ENCODE peak calls at places on chromosomes 11 and 22, in six cellular contexts. J is K562, K is Panc1, S is HepG2, M is A549, F is HCT116. Z is an unnamed sample.

GRCh38 chr11:28049338-28050216 is 58.4 kb downstream of the KIF18A start:
- DNase-seq in J (no peak), K (peak; percentile 5), S (no peak), M (peak; percentile 83), F (peak; percentile 76), Z (no peak)

GRCh38 chr11:125164422-125165110 is at the start of gene PKNOX2:
- DNase-seq in J (peak; percentile 48), K (no peak), S (peak; percentile 15), M (peak; percentile 41), F (peak; percentile 3), Z (no peak)

GRCh38 chr22:28658448-28658847 is 21.2 kb downstream of the TTC28 start:
- DNase-seq in J (no peak), K (no peak), S (no peak), M (no peak), F (no peak), Z (no peak)

GRCh38 chr11:36718481-36718880 is 120.4 kb upstream of the RAG2 start:
- DNase-seq in J (no peak), K (no peak), S (no peak), M (no peak), F (no peak), Z (no peak)

GRCh38 chr11:121466063-121466794 is 13.5 kb upstream of the SORL1-AS1 start:
- DNase-seq in J (peak; percentile 19), K (peak; percentile 95), S (peak; percentile 76), M (peak; percentile 89), F (peak; percentile 93), Z (no peak)

GRCh38 chr22:24429411-24430365 is 2.3 kb downstream of the ADORA2A start:
- DNase-seq in J (no peak), K (no peak), S (no peak), M (no peak), F (no peak), Z (peak; percentile 54)

GRCh38 chr22:40855960-40856512 is 403 bp downstream of the ST13 start:
- DNase-seq in J (peak; percentile 37), K (no peak), S (no peak), M (peak; percentile 19), F (no peak), Z (peak; percentile 38)

GRCh38 chr22:23072035-23072910 is 2.0 kb downstream of the GNAZ start:
- DNase-seq in J (no peak), K (no peak), S (no peak), M (no peak), F (no peak), Z (no peak)

GRCh38 chr11:28674432-28675076 is 566.4 kb downstream of the METTL15 start:
- DNase-seq in J (peak; percentile 1), K (no peak), S (no peak), M (peak; percentile 27), F (peak; percentile 48), Z (no peak)

GRCh38 chr11:73645972-73646631 is at the start of gene PLEKHB1:
- DNase-seq in J (peak; percentile 29), K (no peak), S (no peak), M (no peak), F (no peak), Z (no peak)

GRCh38 chr22:23122992-23123803 is 18.6 kb downstream of the RSPH14 start:
- DNase-seq in J (no peak), K (no peak), S (no peak), M (no peak), F (no peak), Z (no peak)

GRCh38 chr11:19730373-19730772 is 17.7 kb downstream of the NAV2 start:
- DNase-seq in J (no peak), K (no peak), S (no peak), M (no peak), F (no peak), Z (no peak)

GRCh38 chr11:132347156-132348090 is 977.0 kb downstream of the NTM start:
- DNase-seq in J (no peak), K (no peak), S (no peak), M (no peak), F (no peak), Z (no peak)

GRCh38 chr22:42758929-42759629 is 38.4 kb upstream of the A4GALT start:
- DNase-seq in J (no peak), K (no peak), S (no peak), M (peak; percentile 64), F (no peak), Z (no peak)

GRCh38 chr22:24067587-24068376 is 56.7 kb downstream of the CABIN1 start:
- DNase-seq in J (no peak), K (no peak), S (no peak), M (no peak), F (no peak), Z (no peak)

GRCh38 chr11:57425565-57426438 is 1.1 kb downstream of the SLC43A3 start:
- DNase-seq in J (no peak), K (no peak), S (no peak), M (no peak), F (no peak), Z (peak; percentile 63)

GRCh38 chr22:23838686-23839468 is at the start of gene DERL3:
- DNase-seq in J (peak; percentile 99), K (peak; percentile 66), S (no peak), M (peak; percentile 91), F (no peak), Z (peak; percentile 100)

GRCh38 chr11:12694182-12694531 is 19.9 kb downstream of the TEAD1 start:
- DNase-seq in J (no peak), K (no peak), S (no peak), M (peak; percentile 56), F (no peak), Z (no peak)

GRCh38 chr11:102833731-102834130 is 9.7 kb downstream of the MMP3 start:
- DNase-seq in J (no peak), K (no peak), S (no peak), M (no peak), F (no peak), Z (no peak)

GRCh38 chr11:77096591-77097019 is 6.0 kb upstream of the OMP start:
- DNase-seq in J (no peak), K (no peak), S (no peak), M (no peak), F (no peak), Z (no peak)

GRCh38 chr22:45259754-45260394 is 19.2 kb upstream of the KIAA0930 start:
- DNase-seq in J (no peak), K (no peak), S (no peak), M (no peak), F (no peak), Z (no peak)

GRCh38 chr11:85941380-85941973 is 86.3 kb downstream of the CCDC83 start:
- DNase-seq in J (peak; percentile 69), K (no peak), S (peak; percentile 56), M (peak; percentile 66), F (no peak), Z (no peak)

GRCh38 chr11:7599209-7599608 is 74.1 kb downstream of the CYB5R2 start:
- DNase-seq in J (no peak), K (no peak), S (no peak), M (no peak), F (no peak), Z (no peak)

GRCh38 chr11:72582206-72583176 is 91.7 kb downstream of the PDE2A start:
- DNase-seq in J (no peak), K (no peak), S (no peak), M (no peak), F (no peak), Z (no peak)
- TF ChIP-seq REST in J (no peak), K (no peak), S (no peak), M (no peak), F (no peak), Z (no peak)

DNA sequence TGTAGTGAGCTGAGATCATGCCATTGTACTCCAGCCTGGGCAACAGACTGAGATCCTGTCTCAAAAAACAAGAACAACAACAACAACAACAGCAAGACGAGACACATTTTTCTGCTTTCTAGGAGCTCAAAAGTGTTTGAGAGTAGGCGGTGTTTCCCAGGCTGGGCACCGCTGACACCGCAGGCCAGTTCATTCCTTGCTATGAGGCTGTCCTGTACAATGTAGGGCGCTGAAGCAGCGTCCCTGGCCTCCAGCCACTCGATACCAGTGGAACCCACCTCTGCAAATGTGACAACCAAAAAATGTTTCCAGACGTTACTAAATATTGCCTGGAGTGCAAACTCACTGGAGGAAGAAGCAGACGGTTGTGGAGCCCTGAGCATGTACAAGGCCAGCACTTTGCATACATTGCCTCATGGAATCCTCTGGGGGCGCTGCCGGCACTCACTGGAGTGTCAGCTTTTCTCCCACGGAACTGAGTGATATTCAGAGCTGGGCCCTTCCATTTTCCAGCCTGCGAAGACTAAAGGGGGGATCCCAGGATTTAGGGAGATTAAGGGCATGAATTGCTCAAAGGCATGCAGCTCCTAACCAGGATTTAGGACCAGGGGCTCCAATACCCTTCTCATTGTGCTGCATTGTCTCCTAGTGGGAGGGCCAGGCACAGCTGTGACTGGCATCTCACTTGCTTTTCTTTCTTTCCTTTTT is 5.8 kb upstream of the MIEF1 start:
- DNase-seq in J (peak; percentile 85), K (no peak), S (peak; percentile 74), M (peak; percentile 69), F (peak; percentile 56), Z (peak; percentile 62)
- TF ChIP-seq CTCF in J (peak; percentile 84), K (peak; percentile 85), S (peak; percentile 84), M (peak; percentile 53), F (peak; percentile 70), Z (peak; percentile 93)

DNA sequence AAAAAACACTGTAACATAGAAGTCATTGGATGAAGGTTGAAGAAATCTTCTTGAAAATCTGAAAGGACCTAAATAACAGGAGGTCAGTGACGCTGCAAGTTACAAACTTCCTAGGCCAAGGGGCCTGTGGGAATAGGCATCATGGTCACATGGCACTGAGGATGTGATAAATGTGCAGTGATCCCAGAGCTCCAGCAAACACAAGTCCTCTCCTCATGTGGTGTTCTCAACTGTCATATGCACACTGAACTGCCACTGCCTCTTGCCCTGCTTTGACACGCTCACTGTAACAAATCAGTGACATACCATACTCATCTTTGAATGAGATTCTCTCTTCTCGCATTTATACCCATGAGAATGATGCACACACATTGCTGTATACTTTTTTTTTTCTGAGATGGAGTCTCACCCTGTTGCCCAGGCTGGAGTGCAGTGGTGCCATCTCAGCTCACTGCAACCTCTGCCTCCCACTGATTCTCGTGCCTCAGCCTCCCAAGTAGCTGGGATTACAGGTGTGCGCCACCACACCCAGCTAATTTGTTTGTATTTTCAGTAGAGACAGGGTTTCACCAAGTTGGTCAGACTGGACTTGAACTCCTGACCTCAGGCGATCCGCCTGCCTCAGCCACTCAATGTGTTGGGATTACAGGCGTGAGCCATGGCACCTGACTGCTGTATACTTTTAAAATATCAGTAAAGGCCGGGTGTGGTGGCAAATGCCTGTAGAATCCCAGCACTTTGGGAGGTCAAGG is 65.1 kb upstream of the YPEL1 start:
- DNase-seq in J (no peak), K (no peak), S (no peak), M (no peak), F (no peak), Z (no peak)
- H3K4me3 ChIP-seq in J (no peak overlapping the region), K (no peak overlapping the region), S (no peak overlapping the region), M (no peak overlapping the region), F (no peak overlapping the region), Z (no peak overlapping the region)

GRCh38 chr11:110711776-110712642 is at the start of gene ARHGAP20:
- DNase-seq in J (peak; percentile 33), K (no peak), S (peak; percentile 6), M (peak; percentile 14), F (no peak), Z (no peak)
- TF ChIP-seq REST in J (no peak), K (no peak), S (no peak), M (no peak), F (no peak), Z (no peak)

GRCh38 chr11:25734592-25735211 is 597.2 kb upstream of the ANO3 start:
- DNase-seq in J (no peak), K (no peak), S (peak; percentile 8), M (no peak), F (no peak), Z (no peak)
- TF ChIP-seq CTCF in J (no peak), K (no peak), S (peak; percentile 31), M (no peak), F (no peak), Z (peak; percentile 6)

Z was measured in HL-60.